ENCODE peak calls at places on chromosomes 11 and 22, in seven cellular contexts. One of them, this sample, is unnamed.

GRCh38 chr22:19885841-19886592 is 31.3 kb upstream of the GNB1L start:
- DNase-seq in activated CD8-positive, alpha-beta memory T cell treated with anti-CD3 and anti-CD28 coated beads for 24 hours: no peak
- DNase-seq in C1 segment of cervical spinal cord: no peak
- DNase-seq in AG04450: no peak
- DNase-seq in ureter: no peak
- DNase-seq in transverse colon: no peak
- DNase-seq in HFFc6: no peak
- DNase-seq in this sample: no peak

GRCh38 chr11:48093795-48094642 is 113.7 kb downstream of the PTPRJ start:
- DNase-seq in activated CD8-positive, alpha-beta memory T cell treated with anti-CD3 and anti-CD28 coated beads for 24 hours: no peak
- DNase-seq in C1 segment of cervical spinal cord: no peak
- DNase-seq in transverse colon: no peak
- DNase-seq in AG04450: no peak
- DNase-seq in ureter: peak
- DNase-seq in HFFc6: no peak
- DNase-seq in this sample: no peak

GRCh38 chr11:57568330-57568766 is 876 bp upstream of the UBE2L6 start:
- DNase-seq in ureter: peak
- DNase-seq in AG04450: peak
- DNase-seq in transverse colon: no peak
- DNase-seq in activated CD8-positive, alpha-beta memory T cell treated with anti-CD3 and anti-CD28 coated beads for 24 hours: peak
- DNase-seq in HFFc6: peak
- DNase-seq in C1 segment of cervical spinal cord: no peak
- DNase-seq in this sample: peak

GRCh38 chr22:49521787-49522224 is 305.9 kb downstream of the BRD1 start:
- DNase-seq in C1 segment of cervical spinal cord: no peak
- DNase-seq in activated CD8-positive, alpha-beta memory T cell treated with anti-CD3 and anti-CD28 coated beads for 24 hours: no peak
- DNase-seq in AG04450: no peak
- DNase-seq in transverse colon: no peak
- DNase-seq in ureter: no peak
- DNase-seq in HFFc6: no peak
- DNase-seq in this sample: peak

GRCh38 chr22:47298017-47298820 is 535.8 kb downstream of the TBC1D22A start:
- DNase-seq in transverse colon: no peak
- DNase-seq in activated CD8-positive, alpha-beta memory T cell treated with anti-CD3 and anti-CD28 coated beads for 24 hours: no peak
- DNase-seq in AG04450: no peak
- DNase-seq in ureter: peak
- DNase-seq in C1 segment of cervical spinal cord: no peak
- DNase-seq in HFFc6: no peak
- DNase-seq in this sample: no peak

GRCh38 chr22:26889794-26890193 is 232.4 kb downstream of the MIAT start:
- DNase-seq in ureter: no peak
- DNase-seq in HFFc6: no peak
- DNase-seq in transverse colon: no peak
- DNase-seq in C1 segment of cervical spinal cord: no peak
- DNase-seq in AG04450: no peak
- DNase-seq in activated CD8-positive, alpha-beta memory T cell treated with anti-CD3 and anti-CD28 coated beads for 24 hours: no peak
- DNase-seq in this sample: no peak

GRCh38 chr11:76206327-76207081 is at the start of gene WNT11:
- DNase-seq in transverse colon: peak
- DNase-seq in AG04450: no peak
- DNase-seq in C1 segment of cervical spinal cord: no peak
- DNase-seq in HFFc6: no peak
- DNase-seq in ureter: no peak
- DNase-seq in activated CD8-positive, alpha-beta memory T cell treated with anti-CD3 and anti-CD28 coated beads for 24 hours: no peak
- DNase-seq in this sample: no peak

GRCh38 chr11:10405858-10406592 is 49.0 kb upstream of the AMPD3 start:
- DNase-seq in HFFc6: peak
- DNase-seq in transverse colon: peak
- DNase-seq in activated CD8-positive, alpha-beta memory T cell treated with anti-CD3 and anti-CD28 coated beads for 24 hours: peak
- DNase-seq in ureter: peak
- DNase-seq in C1 segment of cervical spinal cord: no peak
- DNase-seq in AG04450: peak
- DNase-seq in this sample: peak

GRCh38 chr11:22957890-22958289 is 97.6 kb upstream of the CCDC179 start:
- DNase-seq in AG04450: no peak
- DNase-seq in HFFc6: no peak
- DNase-seq in activated CD8-positive, alpha-beta memory T cell treated with anti-CD3 and anti-CD28 coated beads for 24 hours: no peak
- DNase-seq in transverse colon: no peak
- DNase-seq in ureter: no peak
- DNase-seq in C1 segment of cervical spinal cord: no peak
- DNase-seq in this sample: no peak